ENCODE peak calls at places on chromosomes 1 and 21, in six cellular contexts. R is T-helper 22 cell; D is effector CD4-positive, alpha-beta T cell; Z is CD4-positive, alpha-beta memory T cell; Y is glomerular endothelial cell; I is lung. S is an unnamed sample.
A peak's percentile ranks its signal among the peaks of the same experiment; 100 is the strongest.

GRCh38 chr1:84330125-84330984 is 28.8 kb downstream of the SAMD13 start:
- DNase-seq in Z (no peak), R (no peak), Y (no peak), I (no peak), D (no peak), S (no peak)

GRCh38 chr1:1246601-1247340 is at the start of gene C1QTNF12:
- DNase-seq in I (no peak), Z (no peak), Y (no peak), D (no peak), R (no peak), S (no peak)

GRCh38 chr1:13829152-13829769 is 129.3 kb downstream of the PRDM2 start:
- DNase-seq in D (no peak), Z (no peak), R (no peak), I (peak; percentile 46), Y (no peak), S (no peak)

GRCh38 chr1:198359024-198359653 is 181.3 kb downstream of the ATP6V1G3 start:
- DNase-seq in D (no peak), I (no peak), R (no peak), Y (peak; percentile 3), Z (peak; percentile 12), S (no peak)

GRCh38 chr21:43369124-43369523 is 57.8 kb downstream of the SIK1 start:
- DNase-seq in D (no peak), Z (no peak), Y (no peak), R (no peak), I (no peak), S (no peak)

GRCh38 chr1:181021811-181022434 is 747 bp downstream of the STX6 start:
- DNase-seq in Y (peak; percentile 66), R (peak; percentile 50), D (peak; percentile 42), I (peak; percentile 58), Z (peak; percentile 26), S (peak; percentile 32)

GRCh38 chr1:240928265-240928664 is 316.3 kb upstream of the GREM2 start:
- DNase-seq in Y (no peak), Z (no peak), I (no peak), D (no peak), R (no peak), S (no peak)

GRCh38 chr1:93722081-93723031 is 40.7 kb upstream of the BCAR3 start:
- DNase-seq in I (no peak), Z (no peak), R (no peak), Y (peak; percentile 47), D (no peak), S (no peak)

GRCh38 chr1:206809504-206810084 is 37.3 kb upstream of the IL10 start:
- DNase-seq in R (no peak), I (no peak), Z (no peak), Y (no peak), D (no peak), S (no peak)

GRCh38 chr1:35361638-35362037 is 93.1 kb downstream of the ZMYM4 start:
- DNase-seq in Z (no peak), I (no peak), D (no peak), Y (no peak), R (no peak), S (no peak)

GRCh38 chr1:231091853-231092301 is 51.8 kb upstream of the FAM89A start:
- DNase-seq in Y (no peak), D (peak; percentile 24), I (no peak), R (no peak), Z (peak; percentile 22), S (peak; percentile 35)

S was measured in naive thymus-derived CD4-positive, alpha-beta T cell.